ENCODE peak calls at places on chromosomes 12 and 14, in seven cellular contexts. V, D, L, K, Q, Z and T are unnamed samples.

GRCh38 chr12:116459921-116460666 is 99.1 kb upstream of the MAP1LC3B2 start:
- DNase-seq in V (no peak), D (no peak), L (no peak), K (no peak), Q (no peak), Z (no peak), T (no peak)

GRCh38 chr12:92675092-92675865 is 27.5 kb upstream of the PLEKHG7 start:
- DNase-seq in V (no peak), D (no peak), L (no peak), K (no peak), Q (no peak), Z (no peak), T (no peak)

GRCh38 chr12:85733441-85733840 is 102.8 kb downstream of the RASSF9 start:
- DNase-seq in V (no peak), D (no peak), L (no peak), K (no peak), Q (no peak), Z (no peak), T (no peak)

GRCh38 chr14:102250636-102251035 is 54.3 kb downstream of the MOK start:
- DNase-seq in V (no peak), D (no peak), L (no peak), K (no peak), Q (no peak), Z (no peak), T (no peak)

GRCh38 chr14:73286598-73286997 is 49.3 kb downstream of the PAPLN start:
- DNase-seq in V (no peak), D (no peak), L (no peak), K (no peak), Q (no peak), Z (no peak), T (no peak)

GRCh38 chr14:103361868-103362267 is 23.3 kb upstream of the MARK3 start:
- DNase-seq in V (no peak), D (peak), L (no peak), K (no peak), Q (no peak), Z (peak), T (peak)

GRCh38 chr12:65779091-65779642 is 45.1 kb upstream of the HMGA2 start:
- DNase-seq in V (no peak), D (no peak), L (no peak), K (no peak), Q (no peak), Z (peak), T (no peak)

GRCh38 chr14:56145181-56145580 is 27.0 kb downstream of the PELI2 start:
- DNase-seq in V (no peak), D (no peak), L (no peak), K (no peak), Q (no peak), Z (no peak), T (no peak)

GRCh38 chr14:93713726-93714405 is 74.4 kb downstream of the PRIMA1 start:
- DNase-seq in V (no peak), D (no peak), L (no peak), K (no peak), Q (no peak), Z (no peak), T (no peak)

GRCh38 chr12:79373896-79374499 is 316.8 kb downstream of the PAWR start:
- DNase-seq in V (peak), D (no peak), L (no peak), K (no peak), Q (no peak), Z (no peak), T (no peak)

GRCh38 chr12:117076410-117077372 is 22.5 kb downstream of the TESC start:
- DNase-seq in V (no peak), D (no peak), L (no peak), K (no peak), Q (no peak), Z (no peak), T (no peak)